ENCODE peak calls at places on chromosomes 12 and 14, in six cellular contexts. H is AG04450, J is lower lobe of right lung, B is lung, D is adrenal gland, X is upper lobe of right lung. M is an unnamed sample.

GRCh38 chr12:42213954-42214426 is 24.1 kb downstream of the YAF2 start:
- DNase-seq in D (peak; percentile 86), H (no peak), B (peak; percentile 70), J (peak; percentile 67), X (peak; percentile 72), M (no peak)

GRCh38 chr12:90512518-90512917 is 442.5 kb downstream of the CCER1 start:
- DNase-seq in H (no peak), X (no peak), J (no peak), D (no peak), B (no peak), M (no peak)

GRCh38 chr12:99911076-99911475 is 73.7 kb downstream of the ANKS1B start:
- DNase-seq in X (no peak), H (peak; percentile 65), D (peak; percentile 80), B (peak; percentile 45), J (no peak), M (peak; percentile 17)

GRCh38 chr12:10771132-10771733 is 31.2 kb downstream of the TAS2R7 start:
- DNase-seq in H (peak; percentile 18), J (no peak), X (no peak), D (no peak), B (no peak), M (no peak)

GRCh38 chr14:101861464-101861863 is 100.0 kb downstream of the PPP2R5C start:
- DNase-seq in X (no peak), B (no peak), D (no peak), J (no peak), H (no peak), M (no peak)

GRCh38 chr12:107570721-107571120 is 114.9 kb upstream of the PWP1 start:
- DNase-seq in B (no peak), H (peak; percentile 16), J (no peak), X (no peak), D (no peak), M (peak; percentile 21)

GRCh38 chr14:104974665-104975390 is 3.3 kb downstream of the AHNAK2 start:
- DNase-seq in H (no peak), X (no peak), J (peak; percentile 43), B (no peak), D (no peak), M (no peak)

GRCh38 chr14:100860556-100861187 is 34.8 kb downstream of the MEG3 start:
- DNase-seq in H (no peak), J (peak; percentile 36), B (no peak), X (no peak), D (no peak), M (no peak)

GRCh38 chr12:113422030-113422900 is at the start of gene SDSL:
- DNase-seq in X (peak; percentile 88), H (peak; percentile 65), D (peak; percentile 93), J (peak; percentile 85), B (peak; percentile 76), M (peak; percentile 83)

GRCh38 chr14:21525995-21526671 is at the start of gene SALL2:
- DNase-seq in X (peak; percentile 89), B (peak; percentile 77), H (peak; percentile 27), D (peak; percentile 86), J (peak; percentile 83), M (peak; percentile 67)

GRCh38 chr12:56271031-56271430 is 4.3 kb downstream of the COQ10A start:
- DNase-seq in H (no peak), J (no peak), D (no peak), X (no peak), B (no peak), M (no peak)

GRCh38 chr14:95008445-95009217 is 148.7 kb downstream of the DICER1 start:
- DNase-seq in D (peak; percentile 57), X (no peak), H (no peak), J (no peak), B (no peak), M (no peak)

GRCh38 chr14:76456200-76456599 is 80.3 kb downstream of the ESRRB start:
- DNase-seq in B (no peak), J (no peak), H (no peak), D (no peak), X (no peak), M (peak; percentile 41)

GRCh38 chr12:99619389-99620158 is 28.0 kb upstream of the GARIN6 start:
- DNase-seq in X (no peak), J (no peak), B (no peak), D (no peak), H (peak; percentile 6), M (no peak)

GRCh38 chr12:27330846-27331245 is 1.8 kb upstream of the BMAL2 start:
- DNase-seq in J (no peak), D (no peak), B (no peak), X (no peak), H (no peak), M (no peak)

GRCh38 chr12:586318-587071 is 76.8 kb downstream of the NINJ2 start:
- DNase-seq in H (no peak), X (no peak), J (no peak), D (no peak), B (no peak), M (no peak)

GRCh38 chr12:66049538-66050282 is 80.8 kb downstream of the LLPH start:
- DNase-seq in B (no peak), J (no peak), X (no peak), D (no peak), H (no peak), M (no peak)

GRCh38 chr14:67514203-67514607 is 18.9 kb upstream of the PLEKHH1 start:
- DNase-seq in H (no peak), J (no peak), D (peak; percentile 62), X (no peak), B (no peak), M (peak; percentile 46)

GRCh38 chr14:84959796-84960515 is 570.0 kb upstream of the FLRT2 start:
- DNase-seq in B (no peak), X (no peak), J (no peak), H (no peak), D (no peak), M (no peak)

GRCh38 chr12:50635857-50636256 is 128.0 kb upstream of the ATF1 start:
- DNase-seq in J (no peak), B (no peak), X (no peak), D (no peak), H (no peak), M (no peak)

GRCh38 chr12:69415471-69416275 is 54.5 kb upstream of the FRS2 start:
- DNase-seq in H (peak; percentile 88), X (no peak), D (peak; percentile 89), J (no peak), B (peak; percentile 44), M (peak; percentile 64)

GRCh38 chr12:100826323-100826722 is 31.7 kb downstream of the ANO4 start:
- DNase-seq in H (peak; percentile 21), X (peak; percentile 64), D (peak; percentile 56), J (no peak), B (peak; percentile 29), M (peak; percentile 37)

GRCh38 chr14:103736546-103737431 is 21.2 kb downstream of the ZFYVE21 start:
- DNase-seq in B (no peak), J (peak; percentile 39), H (no peak), D (peak; percentile 79), X (peak; percentile 54), M (no peak)

GRCh38 chr12:31322651-31323248 is 3.2 kb downstream of the SINHCAF start:
- DNase-seq in X (no peak), D (peak; percentile 58), J (no peak), H (no peak), B (no peak), M (peak; percentile 24)

DNA sequence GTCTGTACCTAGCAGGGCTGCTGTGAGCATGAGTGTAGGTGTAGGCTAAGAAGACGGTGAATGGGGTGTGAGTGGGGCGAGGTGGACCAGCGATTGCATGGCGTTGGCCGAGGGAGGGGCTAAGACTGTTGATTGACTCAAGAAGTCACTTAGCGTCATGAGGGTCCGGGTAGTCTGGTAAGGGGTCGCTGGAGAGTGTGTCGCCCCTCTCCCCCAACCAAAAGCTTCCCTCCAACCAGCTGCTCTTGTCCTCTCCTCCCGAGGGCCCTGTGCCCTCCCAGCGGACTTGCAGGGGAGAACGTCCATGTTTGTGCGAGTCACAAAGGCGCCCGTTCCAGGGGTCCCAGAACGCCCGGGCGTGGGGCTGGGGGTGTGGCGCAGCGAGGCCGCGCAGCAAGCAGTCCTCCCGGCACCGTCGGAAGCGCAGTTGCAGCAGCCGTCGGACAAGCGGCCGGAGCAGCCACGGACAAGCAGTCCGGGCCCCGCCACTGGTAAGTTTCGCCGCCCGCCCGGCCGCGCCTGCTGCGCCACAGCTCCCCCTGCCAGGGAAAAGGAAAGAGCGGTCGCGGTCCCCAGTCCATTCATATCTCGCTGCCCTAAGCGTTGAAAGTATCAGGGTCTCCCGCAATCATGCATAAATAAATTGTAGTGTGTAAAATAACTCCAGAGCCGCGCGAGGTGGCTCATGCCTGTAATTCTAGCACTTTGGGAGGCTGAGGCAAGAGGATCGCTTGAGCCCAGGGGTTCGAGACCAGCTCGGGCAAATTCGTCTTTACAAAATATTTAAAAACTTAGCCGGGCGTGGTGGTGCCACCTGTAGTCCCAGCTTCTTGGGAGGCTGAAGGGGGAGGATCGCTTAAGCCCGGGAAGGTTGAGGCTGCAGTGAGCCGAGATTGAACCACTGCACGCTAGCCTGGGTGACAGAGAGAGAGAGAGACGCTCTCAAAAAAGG is at the start of gene CCDC63:
- DNase-seq in H (no peak), B (peak; percentile 39), J (peak; percentile 63), D (peak; percentile 68), X (peak; percentile 77), M (peak; percentile 55)
- TF ChIP-seq CTCF in H (peak; percentile 43), B (peak; percentile 21), J (peak; percentile 54), D (peak; percentile 43), X (peak; percentile 52), M (peak; percentile 19)

GRCh38 chr14:34554540-34555250 is 15.2 kb upstream of the EAPP start:
- DNase-seq in B (no peak), H (peak; percentile 15), X (peak; percentile 25), J (no peak), D (no peak), M (peak; percentile 45)
- H3K4me3 ChIP-seq in B (no peak overlapping the region), H (no peak overlapping the region), X (no peak overlapping the region), J (peak overlapping the region; percentile 11), D (no peak overlapping the region), M (no peak overlapping the region)

GRCh38 chr14:97640031-97640430 is 842.8 kb downstream of the VRK1 start:
- DNase-seq in D (no peak), H (no peak), B (no peak), X (no peak), J (no peak), M (no peak)

GRCh38 chr14:97638864-97639263 is 841.7 kb downstream of the VRK1 start:
- DNase-seq in H (no peak), X (no peak), B (no peak), J (no peak), D (no peak), M (no peak)

DNA sequence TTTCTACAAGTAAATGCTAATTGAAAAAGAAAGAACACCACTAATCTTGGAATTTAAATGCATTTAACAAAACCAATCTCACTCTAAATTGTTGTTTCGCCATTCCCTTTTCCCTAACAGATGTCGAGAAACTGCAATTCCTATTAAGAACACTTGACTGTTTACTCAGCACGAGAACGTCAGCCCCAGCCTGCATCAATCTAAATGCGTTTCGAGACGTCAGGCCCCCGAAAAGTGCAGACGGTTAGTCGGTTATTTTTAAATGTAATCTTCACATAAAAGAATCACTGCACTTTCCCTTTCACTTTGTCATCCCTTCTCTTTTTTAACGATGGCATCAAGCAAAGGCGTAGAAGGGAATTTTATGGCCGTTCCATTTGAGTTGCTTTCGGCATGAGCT is 837.6 kb downstream of the VRK1 start:
- DNase-seq in H (no peak), J (no peak), D (peak; percentile 55), B (no peak), X (no peak), M (no peak)
- H3K27ac ChIP-seq in H (no peak overlapping the region), J (no peak overlapping the region), D (no peak overlapping the region), B (no peak overlapping the region), X (no peak overlapping the region), M (no peak overlapping the region)

DNA sequence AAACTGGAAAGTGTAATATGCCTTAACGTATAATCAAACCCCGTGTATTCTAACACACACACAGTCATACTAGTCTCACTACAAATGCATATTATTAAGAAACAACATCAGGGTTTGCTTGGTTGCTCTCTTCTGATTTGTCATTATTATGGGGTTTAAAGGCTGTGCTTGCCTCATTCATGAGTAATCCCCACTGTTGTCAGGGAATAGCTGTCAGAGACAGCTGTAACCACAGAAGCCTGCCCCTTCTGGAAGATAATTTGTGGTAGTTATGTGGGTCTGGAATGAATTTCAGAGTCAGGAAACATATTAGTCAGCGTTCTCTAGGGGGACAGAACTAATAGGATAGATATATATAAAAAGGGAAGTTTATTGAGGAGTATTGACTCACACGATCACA is 456.9 kb upstream of the TMEM132C start:
- DNase-seq in D (no peak), B (no peak), X (no peak), J (no peak), H (no peak), M (no peak)
- TF ChIP-seq CTCF in D (no peak), B (no peak), X (no peak), J (no peak), H (no peak), M (no peak)